ENCODE peak calls at places on chromosomes 11 and 22, in eight cellular contexts. One of them, this sample, is unnamed.

GRCh38 chr11:16239130-16240105 is 116.9 kb downstream of the SOX6 start:
- DNase-seq in upper lobe of right lung: no peak
- DNase-seq in HFF-Myc: no peak
- DNase-seq in IMR-90: peak
- DNase-seq in esophagus muscularis mucosa: no peak
- DNase-seq in fibroblast of mammary gland: no peak
- DNase-seq in tibial nerve: no peak
- DNase-seq in body of pancreas: no peak
- DNase-seq in this sample: no peak

GRCh38 chr22:23478175-23478574 is 101.9 kb downstream of the IGLL1 start:
- DNase-seq in body of pancreas: no peak
- DNase-seq in fibroblast of mammary gland: peak
- DNase-seq in IMR-90: no peak
- DNase-seq in tibial nerve: no peak
- DNase-seq in HFF-Myc: no peak
- DNase-seq in esophagus muscularis mucosa: peak
- DNase-seq in upper lobe of right lung: no peak
- DNase-seq in this sample: no peak

GRCh38 chr22:45934659-45935341 is 42.2 kb downstream of the WNT7B start:
- DNase-seq in body of pancreas: peak
- DNase-seq in IMR-90: peak
- DNase-seq in upper lobe of right lung: no peak
- DNase-seq in tibial nerve: no peak
- DNase-seq in fibroblast of mammary gland: peak
- DNase-seq in HFF-Myc: peak
- DNase-seq in esophagus muscularis mucosa: no peak
- DNase-seq in this sample: no peak

GRCh38 chr11:45147871-45148270 is 1.4 kb downstream of the PRDM11 start:
- DNase-seq in body of pancreas: no peak
- DNase-seq in upper lobe of right lung: no peak
- DNase-seq in tibial nerve: no peak
- DNase-seq in IMR-90: no peak
- DNase-seq in fibroblast of mammary gland: no peak
- DNase-seq in HFF-Myc: no peak
- DNase-seq in esophagus muscularis mucosa: no peak
- DNase-seq in this sample: no peak

GRCh38 chr11:40842750-40843339 is 616.6 kb downstream of the LRRC4C start:
- DNase-seq in IMR-90: no peak
- DNase-seq in upper lobe of right lung: no peak
- DNase-seq in esophagus muscularis mucosa: no peak
- DNase-seq in body of pancreas: no peak
- DNase-seq in fibroblast of mammary gland: no peak
- DNase-seq in HFF-Myc: no peak
- DNase-seq in tibial nerve: no peak
- DNase-seq in this sample: no peak

GRCh38 chr11:74634537-74634936 is 42.2 kb downstream of the POLD3 start:
- DNase-seq in esophagus muscularis mucosa: no peak
- DNase-seq in tibial nerve: no peak
- DNase-seq in fibroblast of mammary gland: peak
- DNase-seq in upper lobe of right lung: no peak
- DNase-seq in HFF-Myc: no peak
- DNase-seq in IMR-90: peak
- DNase-seq in body of pancreas: peak
- DNase-seq in this sample: no peak

GRCh38 chr11:95977534-95978174 is 53.7 kb upstream of the MTMR2 start:
- DNase-seq in fibroblast of mammary gland: peak
- DNase-seq in tibial nerve: no peak
- DNase-seq in IMR-90: peak
- DNase-seq in HFF-Myc: no peak
- DNase-seq in body of pancreas: no peak
- DNase-seq in upper lobe of right lung: no peak
- DNase-seq in esophagus muscularis mucosa: no peak
- DNase-seq in this sample: no peak

GRCh38 chr11:113550179-113550578 is 75.0 kb upstream of the DRD2 start:
- DNase-seq in body of pancreas: no peak
- DNase-seq in HFF-Myc: no peak
- DNase-seq in tibial nerve: no peak
- DNase-seq in esophagus muscularis mucosa: no peak
- DNase-seq in fibroblast of mammary gland: no peak
- DNase-seq in upper lobe of right lung: no peak
- DNase-seq in IMR-90: no peak
- DNase-seq in this sample: no peak

GRCh38 chr11:23539556-23539955 is 679.3 kb upstream of the CCDC179 start:
- DNase-seq in IMR-90: no peak
- DNase-seq in body of pancreas: no peak
- DNase-seq in HFF-Myc: no peak
- DNase-seq in tibial nerve: no peak
- DNase-seq in esophagus muscularis mucosa: no peak
- DNase-seq in fibroblast of mammary gland: no peak
- DNase-seq in upper lobe of right lung: no peak
- DNase-seq in this sample: no peak

GRCh38 chr11:34149786-34150185 is 44.4 kb downstream of the NAT10 start:
- DNase-seq in HFF-Myc: no peak
- DNase-seq in IMR-90: no peak
- DNase-seq in body of pancreas: no peak
- DNase-seq in tibial nerve: no peak
- DNase-seq in fibroblast of mammary gland: peak
- DNase-seq in upper lobe of right lung: no peak
- DNase-seq in esophagus muscularis mucosa: no peak
- DNase-seq in this sample: no peak

GRCh38 chr11:3381794-3382193 is 2.8 kb upstream of the ZNF195 start:
- DNase-seq in IMR-90: no peak
- DNase-seq in esophagus muscularis mucosa: no peak
- DNase-seq in upper lobe of right lung: no peak
- DNase-seq in fibroblast of mammary gland: no peak
- DNase-seq in tibial nerve: no peak
- DNase-seq in HFF-Myc: no peak
- DNase-seq in body of pancreas: no peak
- DNase-seq in this sample: no peak
- H3K4me3 ChIP-seq in IMR-90: no peak
- H3K4me3 ChIP-seq in esophagus muscularis mucosa: no peak
- H3K4me3 ChIP-seq in upper lobe of right lung: no peak
- H3K4me3 ChIP-seq in fibroblast of mammary gland: peak
- H3K4me3 ChIP-seq in tibial nerve: no peak
- H3K4me3 ChIP-seq in HFF-Myc: peak
- H3K4me3 ChIP-seq in body of pancreas: no peak
- H3K4me3 ChIP-seq in this sample: no peak

DNA sequence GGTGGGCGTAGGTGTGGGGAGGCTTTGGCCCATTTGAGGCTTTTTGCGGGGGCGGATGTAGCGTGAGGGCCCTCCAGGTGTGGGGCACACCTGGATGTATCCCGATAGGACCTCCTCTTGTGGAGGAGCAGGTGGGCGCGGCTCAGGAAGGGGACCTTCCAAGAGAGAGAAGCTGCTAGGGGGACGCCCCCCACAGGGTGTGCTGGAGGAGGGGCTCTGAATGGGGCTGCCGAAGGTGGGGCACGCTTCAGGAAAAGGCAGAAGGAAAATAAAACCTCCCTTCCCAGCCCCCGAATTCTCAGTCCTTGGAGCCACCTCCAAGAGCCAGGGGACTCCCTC is 621 bp downstream of the SGSM1 start:
- DNase-seq in IMR-90: no peak
- DNase-seq in HFF-Myc: no peak
- DNase-seq in body of pancreas: no peak
- DNase-seq in esophagus muscularis mucosa: no peak
- DNase-seq in upper lobe of right lung: no peak
- DNase-seq in fibroblast of mammary gland: no peak
- DNase-seq in tibial nerve: no peak
- DNase-seq in this sample: no peak
- TF ChIP-seq CTCF in IMR-90: no peak
- TF ChIP-seq CTCF in HFF-Myc: no peak
- TF ChIP-seq CTCF in body of pancreas: no peak
- TF ChIP-seq CTCF in esophagus muscularis mucosa: no peak
- TF ChIP-seq CTCF in upper lobe of right lung: no peak
- TF ChIP-seq CTCF in fibroblast of mammary gland: no peak
- TF ChIP-seq CTCF in tibial nerve: no peak
- TF ChIP-seq CTCF in this sample: no peak

GRCh38 chr11:3837793-3838192 is 3.0 kb downstream of the RHOG start:
- DNase-seq in body of pancreas: no peak
- DNase-seq in IMR-90: no peak
- DNase-seq in HFF-Myc: no peak
- DNase-seq in tibial nerve: no peak
- DNase-seq in upper lobe of right lung: no peak
- DNase-seq in esophagus muscularis mucosa: no peak
- DNase-seq in fibroblast of mammary gland: peak
- DNase-seq in this sample: no peak

GRCh38 chr11:3836903-3837302 is 3.9 kb downstream of the RHOG start:
- DNase-seq in esophagus muscularis mucosa: no peak
- DNase-seq in IMR-90: no peak
- DNase-seq in body of pancreas: no peak
- DNase-seq in upper lobe of right lung: no peak
- DNase-seq in HFF-Myc: no peak
- DNase-seq in fibroblast of mammary gland: no peak
- DNase-seq in tibial nerve: no peak
- DNase-seq in this sample: no peak

GRCh38 chr11:3840289-3840869 is 380 bp downstream of the RHOG start:
- DNase-seq in IMR-90: no peak
- DNase-seq in upper lobe of right lung: no peak
- DNase-seq in body of pancreas: no peak
- DNase-seq in fibroblast of mammary gland: no peak
- DNase-seq in HFF-Myc: no peak
- DNase-seq in tibial nerve: no peak
- DNase-seq in esophagus muscularis mucosa: no peak
- DNase-seq in this sample: peak

GRCh38 chr11:3840870-3841425 is at the start of gene RHOG:
- DNase-seq in fibroblast of mammary gland: peak
- DNase-seq in esophagus muscularis mucosa: peak
- DNase-seq in IMR-90: peak
- DNase-seq in tibial nerve: peak
- DNase-seq in body of pancreas: peak
- DNase-seq in upper lobe of right lung: peak
- DNase-seq in HFF-Myc: no peak
- DNase-seq in this sample: peak

GRCh38 chr11:3838504-3838903 is 2.3 kb downstream of the RHOG start:
- DNase-seq in esophagus muscularis mucosa: no peak
- DNase-seq in fibroblast of mammary gland: no peak
- DNase-seq in tibial nerve: no peak
- DNase-seq in HFF-Myc: no peak
- DNase-seq in IMR-90: no peak
- DNase-seq in upper lobe of right lung: no peak
- DNase-seq in body of pancreas: no peak
- DNase-seq in this sample: no peak
- H3K4me3 ChIP-seq in esophagus muscularis mucosa: peak
- H3K4me3 ChIP-seq in fibroblast of mammary gland: no peak
- H3K4me3 ChIP-seq in tibial nerve: no peak
- H3K4me3 ChIP-seq in HFF-Myc: no peak
- H3K4me3 ChIP-seq in IMR-90: no peak
- H3K4me3 ChIP-seq in upper lobe of right lung: peak
- H3K4me3 ChIP-seq in body of pancreas: no peak
- H3K4me3 ChIP-seq in this sample: peak

DNA sequence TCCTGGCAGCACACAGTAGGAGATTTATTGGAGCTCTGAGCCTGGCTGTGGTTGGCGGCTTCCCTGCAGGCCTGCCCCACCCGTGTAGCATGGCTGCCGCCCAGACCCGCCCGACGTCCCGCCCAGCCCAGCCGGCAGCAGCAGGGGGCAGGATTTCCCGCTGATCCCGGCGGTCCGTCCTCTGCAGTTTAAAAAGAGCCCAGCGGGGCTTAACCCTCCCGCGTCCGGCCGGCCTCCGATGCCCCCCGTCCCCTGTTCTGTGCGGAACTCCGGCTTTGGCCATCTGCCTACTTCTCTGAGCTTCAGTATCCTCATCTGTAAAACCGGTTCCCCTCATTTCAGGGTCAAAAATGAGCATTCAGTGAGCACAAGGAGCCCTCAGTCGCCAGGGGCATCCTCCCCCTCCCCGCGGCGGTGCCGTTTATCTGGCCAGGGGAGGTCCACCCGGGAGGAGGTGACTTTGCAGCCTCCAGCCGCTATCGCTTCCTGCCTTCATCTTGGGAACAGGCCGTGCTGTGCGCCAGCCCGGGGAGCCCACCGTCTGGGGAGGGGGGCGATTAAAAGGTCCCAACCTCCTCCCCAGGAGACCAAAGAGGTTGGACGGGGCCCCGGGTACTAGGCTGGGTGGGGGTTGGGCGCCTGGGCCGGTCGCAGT is at the start of gene GAS2L1:
- DNase-seq in upper lobe of right lung: peak
- DNase-seq in esophagus muscularis mucosa: no peak
- DNase-seq in body of pancreas: peak
- DNase-seq in fibroblast of mammary gland: peak
- DNase-seq in HFF-Myc: peak
- DNase-seq in tibial nerve: peak
- DNase-seq in IMR-90: peak
- DNase-seq in this sample: no peak
- TF ChIP-seq CTCF in upper lobe of right lung: peak
- TF ChIP-seq CTCF in esophagus muscularis mucosa: peak
- TF ChIP-seq CTCF in body of pancreas: peak
- TF ChIP-seq CTCF in fibroblast of mammary gland: peak
- TF ChIP-seq CTCF in HFF-Myc: peak
- TF ChIP-seq CTCF in tibial nerve: peak
- TF ChIP-seq CTCF in IMR-90: peak
- TF ChIP-seq CTCF in this sample: peak

GRCh38 chr22:37616205-37617083 is 7.8 kb downstream of the GGA1 start:
- DNase-seq in tibial nerve: no peak
- DNase-seq in body of pancreas: no peak
- DNase-seq in HFF-Myc: no peak
- DNase-seq in fibroblast of mammary gland: peak
- DNase-seq in upper lobe of right lung: no peak
- DNase-seq in esophagus muscularis mucosa: no peak
- DNase-seq in IMR-90: no peak
- DNase-seq in this sample: no peak

GRCh38 chr22:37618072-37618656 is 9.5 kb downstream of the GGA1 start:
- DNase-seq in esophagus muscularis mucosa: no peak
- DNase-seq in IMR-90: no peak
- DNase-seq in upper lobe of right lung: no peak
- DNase-seq in tibial nerve: no peak
- DNase-seq in HFF-Myc: no peak
- DNase-seq in body of pancreas: no peak
- DNase-seq in fibroblast of mammary gland: no peak
- DNase-seq in this sample: no peak

GRCh38 chr22:37618674-37619073 is 10.0 kb downstream of the GGA1 start:
- DNase-seq in IMR-90: no peak
- DNase-seq in fibroblast of mammary gland: no peak
- DNase-seq in tibial nerve: no peak
- DNase-seq in HFF-Myc: no peak
- DNase-seq in body of pancreas: no peak
- DNase-seq in upper lobe of right lung: no peak
- DNase-seq in esophagus muscularis mucosa: no peak
- DNase-seq in this sample: no peak

GRCh38 chr22:37619991-37620390 is 11.4 kb downstream of the GGA1 start:
- DNase-seq in IMR-90: no peak
- DNase-seq in body of pancreas: no peak
- DNase-seq in fibroblast of mammary gland: no peak
- DNase-seq in esophagus muscularis mucosa: no peak
- DNase-seq in tibial nerve: no peak
- DNase-seq in HFF-Myc: no peak
- DNase-seq in upper lobe of right lung: no peak
- DNase-seq in this sample: no peak

GRCh38 chr22:37617431-37617830 is 8.8 kb downstream of the GGA1 start:
- DNase-seq in fibroblast of mammary gland: no peak
- DNase-seq in HFF-Myc: no peak
- DNase-seq in IMR-90: no peak
- DNase-seq in upper lobe of right lung: no peak
- DNase-seq in tibial nerve: no peak
- DNase-seq in esophagus muscularis mucosa: no peak
- DNase-seq in body of pancreas: no peak
- DNase-seq in this sample: no peak
- H3K4me3 ChIP-seq in fibroblast of mammary gland: no peak
- H3K4me3 ChIP-seq in HFF-Myc: no peak
- H3K4me3 ChIP-seq in IMR-90: no peak
- H3K4me3 ChIP-seq in upper lobe of right lung: no peak
- H3K4me3 ChIP-seq in tibial nerve: no peak
- H3K4me3 ChIP-seq in esophagus muscularis mucosa: no peak
- H3K4me3 ChIP-seq in body of pancreas: no peak
- H3K4me3 ChIP-seq in this sample: no peak

GRCh38 chr11:48025293-48025982 is 45.1 kb downstream of the PTPRJ start:
- DNase-seq in fibroblast of mammary gland: no peak
- DNase-seq in tibial nerve: no peak
- DNase-seq in IMR-90: no peak
- DNase-seq in esophagus muscularis mucosa: no peak
- DNase-seq in body of pancreas: no peak
- DNase-seq in upper lobe of right lung: no peak
- DNase-seq in HFF-Myc: no peak
- DNase-seq in this sample: no peak
- TF ChIP-seq CTCF in fibroblast of mammary gland: no peak
- TF ChIP-seq CTCF in tibial nerve: no peak
- TF ChIP-seq CTCF in IMR-90: no peak
- TF ChIP-seq CTCF in esophagus muscularis mucosa: no peak
- TF ChIP-seq CTCF in body of pancreas: no peak
- TF ChIP-seq CTCF in upper lobe of right lung: no peak
- TF ChIP-seq CTCF in HFF-Myc: no peak
- TF ChIP-seq CTCF in this sample: no peak

This sample was measured in GM06990.